ENCODE peak calls at places on chromosome 3, in seven cellular contexts. G is pons; S is vagina; Q is NCI-H2081; O is dorsolateral prefrontal cortex; L is HTR-8/SVneo; C is activated CD4-positive, alpha-beta memory T cell treated with anti-CD3 and anti-CD28 coated beads, Interleukin-2, amount 10 ng/mL, durations not matched to agents 7 days and 5 days. M is an unnamed sample.

GRCh38 chr3:163916596-163917560 is 1161.4 kb downstream of the SI start:
- DNase-seq in L (peak; percentile 3), O (no peak), Q (peak; percentile 51), S (no peak), C (no peak), G (no peak), M (peak; percentile 29)

GRCh38 chr3:120244834-120245225 is 40.2 kb downstream of the GPR156 start:
- DNase-seq in C (no peak), G (peak; percentile 5), S (no peak), L (no peak), O (no peak), Q (peak; percentile 26), M (peak; percentile 5)

GRCh38 chr3:191959876-191960418 is 499.0 kb downstream of the PYDC2 start:
- DNase-seq in S (no peak), G (peak; percentile 4), Q (no peak), L (no peak), C (no peak), O (no peak), M (peak; percentile 93)

GRCh38 chr3:193367868-193368267 is 10.7 kb downstream of the ATP13A5 start:
- DNase-seq in G (no peak), O (no peak), L (no peak), Q (no peak), S (no peak), C (no peak), M (no peak)

GRCh38 chr3:66948041-66948440 is 50.1 kb upstream of the KBTBD8 start:
- DNase-seq in Q (no peak), L (no peak), S (no peak), C (no peak), G (no peak), O (no peak), M (no peak)

GRCh38 chr3:9809239-9809614 is 835 bp upstream of the TTLL3 start:
- DNase-seq in G (no peak), C (no peak), L (no peak), S (no peak), Q (no peak), O (no peak), M (no peak)

GRCh38 chr3:45496550-45496949 is 98.0 kb upstream of the LIMD1 start:
- DNase-seq in L (no peak), G (no peak), Q (no peak), S (no peak), C (no peak), O (no peak), M (no peak)

GRCh38 chr3:66140106-66140505 is 80.7 kb upstream of the SLC25A26 start:
- DNase-seq in C (no peak), L (no peak), Q (no peak), G (no peak), S (no peak), O (no peak), M (no peak)

GRCh38 chr3:197424674-197425484 is 126.5 kb upstream of the DLG1 start:
- DNase-seq in L (no peak), G (no peak), C (no peak), O (no peak), Q (no peak), S (no peak), M (no peak)

GRCh38 chr3:24336101-24336500 is 158.5 kb downstream of the THRB start:
- DNase-seq in G (peak; percentile 92), S (no peak), O (peak; percentile 59), Q (no peak), C (no peak), L (no peak), M (no peak)